ENCODE peak calls at places on chromosome 9, in ten cellular contexts. Z, N, D, O, C, A, Y, L, H and M are unnamed samples. For H3K27me3 and H3K4me1, the result is how much of the 10 kb centered on the place peaks cover.

GRCh38 chr9:114155263-114155966 is at the start of gene COL27A1:
- DNase-seq in Z (peak), N (peak), D (peak), O (peak), C (peak), A (peak), Y (peak), L (peak), H (peak), M (peak)

GRCh38 chr9:1001838-1002237 is 25.4 kb downstream of the DMRT3 start:
- DNase-seq in Z (no peak), N (no peak), D (no peak), O (peak), C (no peak), A (no peak), Y (no peak), L (no peak), H (no peak), M (no peak)

GRCh38 chr9:76713371-76713770 is 50.9 kb upstream of the PCA3 start:
- DNase-seq in Z (no peak), N (no peak), D (no peak), O (no peak), C (no peak), A (no peak), Y (no peak), L (no peak), H (no peak), M (no peak)

GRCh38 chr9:35842795-35843194 is 13.8 kb downstream of the TMEM8B start:
- DNase-seq in Z (no peak), N (no peak), D (no peak), O (no peak), C (no peak), A (no peak), Y (no peak), L (no peak), H (no peak), M (no peak)

GRCh38 chr9:113164536-113165300 is 13.9 kb downstream of the SLC31A2 start:
- DNase-seq in Z (no peak), N (no peak), D (peak), O (no peak), C (no peak), A (no peak), Y (no peak), L (no peak), H (no peak), M (no peak)

GRCh38 chr9:71812385-71812784 is 44.1 kb upstream of the CEMIP2 start:
- DNase-seq in Z (no peak), N (no peak), D (peak), O (no peak), C (no peak), A (no peak), Y (no peak), L (no peak), H (no peak), M (no peak)

GRCh38 chr9:105307731-105308130 is 63.3 kb downstream of the SLC44A1 start:
- DNase-seq in Z (no peak), N (no peak), D (no peak), O (no peak), C (no peak), A (no peak), Y (no peak), L (no peak), H (no peak), M (no peak)

GRCh38 chr9:135032041-135032835 is 55.2 kb upstream of the OLFM1 start:
- DNase-seq in Z (no peak), N (no peak), D (no peak), O (no peak), C (no peak), A (peak), Y (no peak), L (no peak), H (no peak), M (no peak)

GRCh38 chr9:36862206-36863145 is 171.6 kb downstream of the PAX5 start:
- DNase-seq in Z (peak), N (no peak), D (no peak), O (peak), C (peak), A (peak), Y (no peak), L (no peak), H (peak), M (no peak)

GRCh38 chr9:113614843-113615648 is 151.5 kb downstream of the RGS3 start:
- DNase-seq in Z (no peak), N (no peak), D (peak), O (no peak), C (peak), A (peak), Y (peak), L (no peak), H (peak), M (no peak)

GRCh38 chr9:34636791-34637355 is 714 bp downstream of the SIGMAR1 start:
- DNase-seq in Z (no peak), N (no peak), D (no peak), O (no peak), C (no peak), A (peak), Y (no peak), L (no peak), H (no peak), M (no peak)

GRCh38 chr9:90394866-90395265 is 247.8 kb downstream of the DIRAS2 start:
- DNase-seq in Z (no peak), N (no peak), D (no peak), O (no peak), C (no peak), A (no peak), Y (no peak), L (no peak), H (no peak), M (no peak)

GRCh38 chr9:6433405-6433804 is 20.4 kb downstream of the UHRF2 start:
- DNase-seq in Z (no peak), N (no peak), D (no peak), O (no peak), C (no peak), A (no peak), Y (no peak), L (no peak), H (no peak), M (no peak)

GRCh38 chr9:93207326-93207814 is 23.4 kb downstream of the WNK2 start:
- DNase-seq in Z (peak), N (no peak), D (peak), O (no peak), C (peak), A (peak), Y (no peak), L (no peak), H (no peak), M (no peak)

GRCh38 chr9:124742940-124743339 is 28.2 kb downstream of the NR6A1 start:
- DNase-seq in Z (no peak), N (no peak), D (no peak), O (no peak), C (no peak), A (no peak), Y (no peak), L (no peak), H (no peak), M (no peak)
- H3K27me3 ChIP-seq in Z (under half), N (under half), D (under half), O (under half), C (under half), A (under half), Y (under half), L (under half), H (under half), M (under half)

GRCh38 chr9:133113163-133113927 is 7.7 kb downstream of the RALGDS start:
- DNase-seq in Z (no peak), N (no peak), D (peak), O (no peak), C (peak), A (peak), Y (no peak), L (no peak), H (no peak), M (no peak)
- H3K4me3 ChIP-seq in Z (no peak), N (no peak), D (peak), O (no peak), C (no peak), A (no peak), Y (no peak), L (no peak), H (no peak), M (no peak)

GRCh38 chr9:79689576-79689975 is 117.8 kb downstream of the TLE4 start:
- DNase-seq in Z (no peak), N (no peak), D (no peak), O (no peak), C (no peak), A (no peak), Y (no peak), L (no peak), H (no peak), M (no peak)
- H3K4me1 ChIP-seq in Z (under half), N (under half), D (under half), O (under half), C (under half), A (under half), Y (under half), L (under half), H (under half), M (under half)

GRCh38 chr9:38620483-38621433 is at the start of gene ANKRD18A:
- DNase-seq in Z (peak), N (peak), D (peak), O (peak), C (peak), A (peak), Y (peak), L (peak), H (peak), M (peak)
- H3K27me3 ChIP-seq in Z (half or more), N (under half), D (half or more), O (under half), C (under half), A (under half), Y (under half), L (under half), H (half or more), M (under half)

DNA sequence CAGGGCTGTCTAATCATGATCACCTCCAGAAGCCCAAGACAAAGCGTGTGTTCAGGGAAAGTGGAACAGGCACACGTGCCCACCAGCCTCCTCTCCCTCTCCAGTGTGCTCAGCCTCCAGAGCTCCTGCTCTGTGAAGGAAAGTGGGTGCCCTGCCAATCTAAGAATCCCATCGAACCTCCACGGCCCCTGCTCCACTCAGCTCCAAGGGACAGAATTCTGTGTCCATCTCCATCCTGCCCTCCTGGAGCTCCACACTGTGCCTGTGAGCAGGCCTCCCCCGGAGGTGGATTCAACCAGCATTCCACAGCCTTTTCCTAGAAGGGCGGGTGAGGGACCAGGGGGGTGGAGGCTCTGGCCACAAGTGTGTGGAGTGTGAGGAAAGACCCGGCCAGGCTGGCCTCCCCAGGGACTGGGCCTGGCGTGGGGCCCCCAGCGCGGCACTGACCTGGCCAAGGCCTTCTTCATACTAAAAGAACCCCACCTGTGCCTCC is 6.0 kb downstream of the EEIG1 start:
- DNase-seq in Z (no peak), N (no peak), D (no peak), O (no peak), C (peak), A (peak), Y (no peak), L (no peak), H (no peak), M (no peak)
- H3K4me3 ChIP-seq in Z (no peak), N (peak), D (peak), O (no peak), C (peak), A (no peak), Y (peak), L (no peak), H (no peak), M (peak)